ENCODE peak calls at places on chromosomes 16 and 17, in five cellular contexts. K is cardiac muscle cell, T is mesendoderm, F is heart right ventricle, Z is brain microvascular endothelial cell. L is an unnamed sample.

GRCh38 chr16:9775994-9776393 is 406.2 kb downstream of the GRIN2A start:
- DNase-seq in K (no peak), T (no peak), F (no peak), Z (no peak), L (no peak)

GRCh38 chr16:66366433-66367299 is at the start of gene CDH5:
- DNase-seq in K (no peak), T (no peak), F (peak), Z (no peak), L (no peak)

GRCh38 chr16:1674751-1675664 is 3.1 kb upstream of the JPT2 start:
- DNase-seq in K (no peak), T (peak), F (no peak), Z (peak), L (no peak)

GRCh38 chr17:14690704-14691103 is 389.8 kb downstream of the HS3ST3B1 start:
- DNase-seq in K (no peak), T (no peak), F (no peak), Z (no peak), L (no peak)

GRCh38 chr17:27558842-27559505 is 72.0 kb upstream of the LGALS9 start:
- DNase-seq in K (no peak), T (no peak), F (no peak), Z (no peak), L (no peak)

GRCh38 chr17:42203354-42203753 is 9.1 kb upstream of the GHDC start:
- DNase-seq in K (no peak), T (no peak), F (no peak), Z (no peak), L (no peak)

GRCh38 chr16:72646615-72647014 is 401.3 kb downstream of the ZFHX3 start:
- DNase-seq in K (no peak), T (no peak), F (no peak), Z (no peak), L (no peak)

GRCh38 chr16:66308096-66308495 is 58.4 kb upstream of the CDH5 start:
- DNase-seq in K (no peak), T (no peak), F (no peak), Z (no peak), L (no peak)

GRCh38 chr16:53816211-53816610 is 112.3 kb downstream of the FTO start:
- DNase-seq in K (no peak), T (no peak), F (no peak), Z (no peak), L (no peak)

GRCh38 chr17:49209061-49209571 is 1.3 kb downstream of the GNGT2 start:
- DNase-seq in K (no peak), T (no peak), F (no peak), Z (no peak), L (no peak)

GRCh38 chr17:50466371-50467113 is 2.1 kb downstream of the CHAD start:
- DNase-seq in K (no peak), T (no peak), F (no peak), Z (no peak), L (no peak)

GRCh38 chr17:50354776-50355175 is 8.8 kb downstream of the XYLT2 start:
- DNase-seq in K (no peak), T (no peak), F (no peak), Z (no peak), L (no peak)

GRCh38 chr16:14344292-14344691 is 273.2 kb downstream of the MRTFB start:
- DNase-seq in K (no peak), T (no peak), F (no peak), Z (no peak), L (no peak)

GRCh38 chr17:77846531-77847085 is 111.9 kb upstream of the TNRC6C start:
- DNase-seq in K (no peak), T (no peak), F (no peak), Z (no peak), L (no peak)

GRCh38 chr16:60214321-60214720 is 1480.2 kb upstream of the GOT2 start:
- DNase-seq in K (no peak), T (peak), F (no peak), Z (no peak), L (no peak)

GRCh38 chr17:44828919-44829557 is 1.0 kb downstream of the GJC1 start:
- DNase-seq in K (no peak), T (peak), F (no peak), Z (no peak), L (no peak)

GRCh38 chr17:47729486-47729885 is 3.5 kb upstream of the TBX21 start:
- DNase-seq in K (no peak), T (no peak), F (no peak), Z (no peak), L (no peak)

GRCh38 chr16:75764154-75764768 is 38.0 kb upstream of the CPHXL start:
- DNase-seq in K (peak), T (peak), F (no peak), Z (peak), L (peak)

GRCh38 chr16:84983308-84983707 is 28.0 kb downstream of the ZDHHC7 start:
- DNase-seq in K (no peak), T (no peak), F (no peak), Z (no peak), L (no peak)
- H3K27ac ChIP-seq in K (peak), T (no peak), F (no peak), Z (no peak), L (no peak)

DNA sequence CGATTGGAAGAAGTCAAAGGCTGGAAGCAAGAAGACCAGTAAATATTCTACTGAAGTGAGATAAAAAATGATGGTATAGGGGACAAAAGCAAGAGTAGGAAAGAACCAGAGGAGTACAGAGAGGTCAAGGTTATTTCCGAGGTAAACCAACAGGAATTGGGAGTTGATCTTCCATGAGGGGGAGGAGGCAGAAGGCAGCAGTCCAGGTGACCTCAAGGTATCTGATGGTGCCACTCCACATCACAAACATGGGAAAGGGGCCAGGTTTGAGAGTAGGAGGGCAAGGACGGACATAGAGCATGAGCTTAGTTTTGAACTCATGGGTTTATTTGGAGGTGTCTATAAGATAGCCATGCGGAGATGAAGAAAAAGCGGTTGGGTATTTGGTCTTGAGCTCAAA is 79.4 kb upstream of the CDYL2 start:
- DNase-seq in K (no peak), T (no peak), F (no peak), Z (no peak), L (no peak)
- H3K27ac ChIP-seq in K (no peak), T (no peak), F (no peak), Z (no peak), L (no peak)

GRCh38 chr16:35557731-35558130 is 2098.3 kb downstream of the TP53TG3F start:
- DNase-seq in K (no peak), T (no peak), F (no peak), Z (no peak), L (no peak)
- H3K27ac ChIP-seq in K (no peak), T (no peak), F (no peak), Z (no peak), L (no peak)

DNA sequence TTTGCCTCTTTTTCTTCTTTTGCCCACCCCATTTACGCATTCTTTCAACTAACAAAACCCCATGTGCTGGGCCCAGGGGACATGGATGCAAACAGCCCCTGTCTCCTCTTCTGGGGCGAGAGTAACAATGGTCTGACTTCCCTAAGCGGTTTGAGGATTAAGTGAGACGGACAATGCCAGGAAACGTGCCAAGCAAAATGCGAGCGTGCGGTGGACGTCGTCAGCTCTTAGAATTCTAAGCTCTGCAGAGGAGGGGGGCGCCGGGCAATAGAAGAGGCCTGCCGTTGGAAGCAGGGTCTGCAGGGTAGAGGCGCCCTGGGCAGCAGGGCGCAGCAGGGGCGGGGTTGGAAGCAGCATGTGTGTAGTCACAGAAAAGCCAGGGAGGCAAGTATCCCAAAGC is 42.3 kb upstream of the JPH3 start:
- DNase-seq in K (no peak), T (no peak), F (no peak), Z (no peak), L (no peak)
- H3K27ac ChIP-seq in K (no peak), T (no peak), F (no peak), Z (no peak), L (no peak)

DNA sequence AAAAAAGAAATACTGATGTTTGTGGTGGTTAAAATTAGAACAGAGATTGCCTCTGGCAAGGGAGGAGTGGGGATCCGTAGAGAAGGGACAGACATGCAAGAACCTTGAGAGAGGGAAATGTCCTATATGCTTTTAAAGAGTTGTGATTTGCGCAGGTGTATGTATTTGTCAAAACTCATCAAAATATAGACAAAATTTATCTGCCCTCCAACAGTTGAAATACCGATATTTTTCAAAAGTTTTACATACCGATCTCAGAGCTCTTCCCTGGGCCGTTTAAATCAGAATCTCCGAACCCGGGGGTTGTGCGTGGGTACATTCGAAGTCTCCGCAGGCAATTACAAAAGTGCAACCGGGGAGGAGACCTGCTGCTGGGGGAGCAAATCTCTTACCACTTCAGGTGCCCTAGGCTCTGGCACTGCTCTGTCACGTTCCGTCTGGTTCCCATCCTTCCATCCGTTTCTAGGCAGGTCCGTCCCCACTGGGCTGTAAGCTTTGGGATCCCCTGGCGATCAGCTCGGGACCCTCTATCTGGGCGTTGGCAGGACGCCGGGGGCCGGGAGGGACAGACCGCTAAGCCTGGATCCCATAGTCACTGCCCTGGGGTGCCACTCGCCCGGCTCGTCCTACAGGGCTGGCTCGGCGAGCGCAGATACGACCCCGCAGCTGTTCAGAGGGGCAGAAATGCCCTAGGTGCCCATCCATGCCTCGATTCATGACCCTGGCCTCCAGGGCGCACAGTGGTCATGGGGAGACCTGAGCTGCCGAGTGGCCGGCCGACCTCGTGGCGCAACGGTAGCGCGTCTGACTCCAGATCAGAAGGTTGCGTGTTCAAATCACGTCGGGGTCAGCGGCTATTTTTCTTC is 4.2 kb downstream of the BORCS6 start:
- DNase-seq in K (peak), T (peak), F (peak), Z (peak), L (no peak)
- H3K27ac ChIP-seq in K (peak), T (no peak), F (peak), Z (peak), L (peak)

GRCh38 chr16:68288252-68288650 is 22.5 kb downstream of the SLC7A6OS start:
- DNase-seq in K (no peak), T (no peak), F (no peak), Z (no peak), L (no peak)

GRCh38 chr16:68285683-68286082 is 21.4 kb downstream of the SLC7A6 start:
- DNase-seq in K (no peak), T (no peak), F (no peak), Z (no peak), L (no peak)

GRCh38 chr16:68289202-68289601 is 21.5 kb downstream of the SLC7A6OS start:
- DNase-seq in K (no peak), T (no peak), F (no peak), Z (no peak), L (no peak)

GRCh38 chr16:68286153-68287074 is 22.1 kb downstream of the SLC7A6 start:
- DNase-seq in K (no peak), T (no peak), F (no peak), Z (no peak), L (no peak)

DNA sequence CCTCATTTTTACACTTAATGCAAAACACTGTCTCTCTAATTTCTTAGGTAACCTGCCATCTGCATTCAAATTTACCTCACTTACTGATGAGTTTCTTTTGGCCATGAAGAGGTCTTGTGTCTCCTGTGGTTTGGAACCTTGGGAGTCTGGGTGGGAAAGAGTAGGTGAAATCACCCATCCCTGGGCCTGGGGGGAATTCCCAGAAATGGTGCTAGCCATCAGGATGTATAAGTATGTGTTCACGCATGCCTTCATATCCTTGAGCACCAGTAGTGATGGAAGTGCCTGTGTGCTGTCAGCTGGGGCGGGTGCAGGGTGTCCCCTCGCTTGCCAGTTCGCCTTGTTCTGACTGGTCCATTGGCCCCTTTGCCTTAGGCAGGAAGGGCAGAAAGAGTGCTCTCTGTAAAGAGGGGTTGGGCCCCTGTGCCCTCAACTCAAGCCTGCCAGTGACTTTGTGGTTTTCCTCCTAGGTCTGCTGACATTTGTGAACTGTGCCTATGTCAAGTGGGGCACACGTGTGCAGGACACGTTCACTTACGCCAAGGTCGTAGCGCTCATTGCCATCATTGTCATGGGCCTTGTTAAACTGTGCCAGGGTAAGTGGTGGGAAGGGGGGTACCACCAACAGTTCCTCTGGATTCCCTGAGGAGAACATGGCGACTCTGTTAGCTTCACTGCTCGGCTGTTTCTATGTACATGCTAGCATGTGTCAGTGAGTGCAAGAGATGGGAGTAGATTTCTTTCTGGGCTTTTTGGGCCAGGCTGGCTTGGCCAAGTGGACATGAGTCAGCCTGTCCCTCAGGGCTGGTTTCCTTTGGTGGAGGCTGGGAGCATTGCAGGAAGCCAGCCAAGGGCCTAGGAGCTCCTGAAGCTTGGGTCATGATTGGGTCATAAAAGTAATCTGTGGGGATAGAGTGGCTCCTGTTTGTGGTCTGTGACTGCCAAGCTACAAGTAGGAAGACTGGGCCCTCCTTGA is 23.2 kb downstream of the SLC7A6OS start:
- DNase-seq in K (no peak), T (no peak), F (peak), Z (peak), L (peak)
- H3K27ac ChIP-seq in K (no peak), T (no peak), F (peak), Z (peak), L (no peak)

DNA sequence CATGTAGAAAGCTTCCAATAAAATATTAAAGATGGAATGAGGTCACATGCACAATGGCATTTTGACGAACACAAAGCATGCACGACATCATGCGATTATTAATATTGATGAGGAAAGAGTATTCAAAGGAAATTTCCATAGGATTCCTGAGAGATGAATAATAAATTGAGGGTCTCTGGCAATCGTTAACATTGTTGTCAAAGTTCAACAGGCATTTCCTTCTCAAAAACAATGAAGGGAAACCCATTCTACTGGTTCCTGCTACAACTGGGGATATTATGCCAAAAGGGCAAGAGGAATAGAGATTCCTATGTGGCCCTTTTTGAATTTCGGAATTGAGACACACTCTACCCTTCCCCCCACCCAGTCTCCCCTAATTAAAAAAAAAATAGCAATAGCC is 128.3 kb upstream of the NUDT7 start:
- DNase-seq in K (no peak), T (no peak), F (no peak), Z (no peak), L (no peak)
- H3K27ac ChIP-seq in K (no peak), T (no peak), F (no peak), Z (no peak), L (no peak)

GRCh38 chr17:57356722-57357391 is 100.5 kb downstream of the MSI2 start:
- DNase-seq in K (no peak), T (no peak), F (no peak), Z (no peak), L (no peak)
- H3K27ac ChIP-seq in K (peak), T (no peak), F (peak), Z (no peak), L (peak)

GRCh38 chr16:58472266-58472665 is 27.7 kb upstream of the NDRG4 start:
- DNase-seq in K (no peak), T (no peak), F (no peak), Z (no peak), L (no peak)

GRCh38 chr16:58471209-58471975 is 28.6 kb upstream of the NDRG4 start:
- DNase-seq in K (no peak), T (no peak), F (no peak), Z (no peak), L (no peak)

GRCh38 chr16:58475220-58475619 is 24.7 kb upstream of the NDRG4 start:
- DNase-seq in K (no peak), T (no peak), F (no peak), Z (no peak), L (no peak)

GRCh38 chr16:58474296-58474695 is 25.6 kb upstream of the NDRG4 start:
- DNase-seq in K (no peak), T (peak), F (no peak), Z (no peak), L (no peak)

GRCh38 chr16:58472827-58473226 is 27.1 kb upstream of the NDRG4 start:
- DNase-seq in K (no peak), T (no peak), F (no peak), Z (no peak), L (no peak)
- H3K27ac ChIP-seq in K (no peak), T (no peak), F (peak), Z (no peak), L (no peak)